ENCODE peak calls at places on chromosomes 5 and 9, in nine cellular contexts. Q is CD8-positive, alpha-beta memory T cell; W is body of pancreas; A is uterus; M is colonic mucosa; N is spleen; D is SK-N-SH; P is aorta; R is kidney. L is an unnamed sample. For H3K36me3 and H3K4me1, the result is how much of the 10 kb centered on the place peaks cover.

GRCh38 chr5:170250810-170251317 is 18.1 kb downstream of the C5orf58 start:
- DNase-seq in R (no peak), A (no peak), Q (no peak), P (no peak), D (no peak), N (no peak), M (no peak), W (no peak), L (no peak)

GRCh38 chr9:91724609-91725505 is 225.2 kb downstream of the ROR2 start:
- DNase-seq in D (no peak), W (no peak), P (no peak), R (no peak), M (no peak), Q (no peak), N (no peak), A (no peak), L (no peak)

GRCh38 chr9:73423891-73424290 is 272.2 kb downstream of the ANXA1 start:
- DNase-seq in W (no peak), M (no peak), Q (no peak), A (no peak), R (no peak), N (no peak), D (no peak), P (no peak), L (no peak)

GRCh38 chr9:89447416-89447815 is 50.5 kb downstream of the SEMA4D start:
- DNase-seq in Q (no peak), W (no peak), A (no peak), R (peak), M (no peak), D (no peak), N (peak), P (peak), L (no peak)

GRCh38 chr9:35688558-35689350 is 971 bp downstream of the TPM2 start:
- DNase-seq in A (no peak), N (no peak), D (no peak), W (no peak), P (no peak), M (no peak), Q (no peak), R (peak), L (no peak)

GRCh38 chr5:96743065-96743768 is 64.5 kb downstream of the ERAP1 start:
- DNase-seq in W (no peak), D (no peak), P (no peak), R (no peak), N (no peak), Q (no peak), A (peak), M (peak), L (no peak)

GRCh38 chr5:111407562-111407961 is 104.8 kb downstream of the STARD4 start:
- DNase-seq in Q (no peak), R (no peak), P (no peak), W (no peak), M (no peak), N (no peak), D (no peak), A (no peak), L (no peak)

GRCh38 chr5:151956720-151957119 is 32.1 kb upstream of the GLRA1 start:
- DNase-seq in R (no peak), M (no peak), A (no peak), W (no peak), Q (no peak), N (no peak), D (no peak), P (no peak), L (no peak)

GRCh38 chr9:128124873-128125574 is 2.5 kb downstream of the PTGES2 start:
- DNase-seq in R (peak), D (peak), N (peak), P (peak), M (peak), A (no peak), W (peak), Q (peak), L (no peak)

GRCh38 chr9:125850763-125851162 is 103.6 kb downstream of the PBX3 start:
- DNase-seq in D (no peak), A (no peak), M (no peak), P (no peak), W (no peak), Q (no peak), N (no peak), R (no peak), L (no peak)

GRCh38 chr5:63719147-63719546 is 243.1 kb downstream of the HTR1A start:
- DNase-seq in A (no peak), R (no peak), Q (no peak), M (no peak), W (no peak), D (no peak), P (no peak), N (no peak), L (no peak)

GRCh38 chr9:96135071-96135825 is 166.7 kb downstream of the HSD17B3 start:
- DNase-seq in A (no peak), D (no peak), W (no peak), R (no peak), P (no peak), Q (no peak), M (no peak), N (no peak), L (no peak)

GRCh38 chr9:27565669-27566068 is 7.6 kb downstream of the C9orf72 start:
- DNase-seq in W (no peak), R (no peak), M (no peak), D (no peak), Q (no peak), P (no peak), N (no peak), A (no peak), L (no peak)

GRCh38 chr5:95966005-95966404 is 4.4 kb upstream of the ELL2 start:
- DNase-seq in A (no peak), D (no peak), R (no peak), P (no peak), N (no peak), Q (no peak), W (no peak), M (no peak), L (no peak)

GRCh38 chr9:107158321-107158720 is 124.8 kb upstream of the RAD23B start:
- DNase-seq in N (no peak), A (no peak), D (peak), Q (no peak), P (no peak), M (no peak), W (no peak), R (no peak), L (no peak)

GRCh38 chr5:76714771-76715483 is 999 bp upstream of the F2R start:
- DNase-seq in A (no peak), Q (peak), W (no peak), P (peak), D (peak), M (peak), N (peak), R (peak), L (peak)

GRCh38 chr5:163505049-163505474 is 357 bp upstream of the MAT2B start:
- DNase-seq in N (peak), M (no peak), D (no peak), W (no peak), Q (no peak), A (no peak), R (no peak), P (no peak), L (no peak)

GRCh38 chr5:1931590-1932138 is 48.9 kb upstream of the IRX4 start:
- DNase-seq in R (peak), M (no peak), P (no peak), Q (no peak), N (no peak), A (peak), W (peak), D (no peak), L (no peak)

GRCh38 chr9:85114799-85115198 is 445.3 kb downstream of the NTRK2 start:
- DNase-seq in N (no peak), R (no peak), D (no peak), A (no peak), W (no peak), P (no peak), M (no peak), Q (no peak), L (no peak)

GRCh38 chr5:111735829-111736228 is 21.2 kb downstream of the NREP start:
- DNase-seq in D (no peak), M (peak), N (no peak), R (no peak), P (no peak), A (peak), W (no peak), Q (no peak), L (no peak)

GRCh38 chr5:3214396-3214795 is 381.2 kb upstream of the IRX1 start:
- DNase-seq in D (no peak), Q (no peak), N (no peak), A (no peak), P (no peak), M (no peak), R (no peak), W (no peak), L (no peak)

GRCh38 chr9:127877566-127877998 is at the start of gene AK1:
- DNase-seq in A (peak), R (peak), D (peak), Q (no peak), W (peak), N (peak), P (peak), M (peak), L (no peak)

GRCh38 chr9:133273819-133274218 is 1.2 kb downstream of the ABO start:
- DNase-seq in D (no peak), N (no peak), P (no peak), A (no peak), R (no peak), W (no peak), Q (no peak), M (peak), L (no peak)

GRCh38 chr9:104025945-104026344 is 68.2 kb upstream of the SMC2 start:
- DNase-seq in M (no peak), N (no peak), R (no peak), Q (no peak), W (no peak), P (no peak), A (no peak), D (no peak), L (no peak)

GRCh38 chr9:38668791-38669466 is 48.5 kb upstream of the ANKRD18A start:
- DNase-seq in R (no peak), N (no peak), Q (no peak), M (no peak), D (no peak), P (no peak), W (no peak), A (no peak), L (no peak)

GRCh38 chr9:38347946-38348345 is 44.6 kb upstream of the ALDH1B1 start:
- DNase-seq in W (no peak), N (peak), P (no peak), Q (no peak), A (no peak), R (no peak), M (no peak), D (no peak), L (no peak)

GRCh38 chr5:134561871-134562296 is 36.4 kb downstream of the JADE2 start:
- DNase-seq in P (peak), Q (no peak), A (peak), R (peak), D (peak), N (no peak), W (peak), M (no peak), L (no peak)

GRCh38 chr5:134559672-134560071 is 34.2 kb downstream of the JADE2 start:
- DNase-seq in A (no peak), M (no peak), P (no peak), N (no peak), W (no peak), Q (no peak), R (no peak), D (no peak), L (no peak)

GRCh38 chr5:134564396-134564795 is 38.9 kb downstream of the JADE2 start:
- DNase-seq in M (no peak), N (no peak), Q (no peak), A (no peak), W (no peak), P (no peak), D (no peak), R (no peak), L (no peak)

GRCh38 chr5:134563962-134564361 is 38.5 kb downstream of the JADE2 start:
- DNase-seq in A (no peak), W (no peak), R (no peak), P (no peak), Q (no peak), M (no peak), N (no peak), D (no peak), L (no peak)

GRCh38 chr5:134560698-134561097 is 35.2 kb downstream of the JADE2 start:
- DNase-seq in N (no peak), W (no peak), Q (no peak), P (no peak), D (no peak), M (no peak), R (peak), A (no peak), L (no peak)
- H3K36me3 ChIP-seq in N (half or more), W (under half), Q (half or more), P (under half), D (under half), M (under half), R (half or more), A (under half), L (half or more)

DNA sequence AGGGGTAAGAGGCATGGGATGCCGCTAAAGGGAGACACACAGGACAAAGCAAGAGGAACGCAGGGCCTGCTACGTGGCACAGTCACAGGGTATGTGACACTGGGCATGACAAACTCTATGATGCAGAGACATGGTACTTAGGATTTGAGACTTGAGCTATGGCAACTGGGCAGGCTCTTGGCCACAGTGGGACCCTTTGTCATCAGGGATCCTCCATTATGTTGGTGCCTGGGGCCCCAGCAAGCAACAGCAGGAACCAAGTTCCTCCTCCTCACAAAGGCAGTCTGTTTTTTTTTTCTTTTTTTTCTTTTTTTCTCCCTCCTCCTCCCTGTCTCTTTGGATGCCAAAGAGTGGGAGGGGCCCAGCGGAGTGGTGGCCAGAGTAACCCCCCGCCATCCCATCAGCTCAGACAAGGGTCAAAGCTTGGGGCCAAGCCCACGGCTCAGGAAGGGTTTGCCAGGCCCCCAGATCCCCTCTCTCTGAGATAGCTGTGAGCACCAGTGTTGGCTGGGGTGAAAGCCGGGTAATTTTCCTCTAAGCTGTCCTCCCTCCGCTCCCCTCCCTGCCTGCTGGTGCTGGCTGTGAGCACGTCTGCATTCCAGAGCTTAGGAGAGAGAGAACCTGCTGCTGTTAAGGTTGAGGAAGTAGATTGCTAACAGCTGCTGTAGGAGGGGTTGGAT is 21.1 kb downstream of the GSN start:
- DNase-seq in D (no peak), A (peak), P (peak), R (peak), W (peak), N (peak), Q (no peak), M (peak), L (no peak)
- H3K4me1 ChIP-seq in D (under half), A (under half), P (under half), R (under half), W (half or more), N (half or more), Q (under half), M (under half), L (under half)

GRCh38 chr5:154369682-154370081 is 76.1 kb upstream of the SAP30L start:
- DNase-seq in Q (no peak), N (no peak), M (no peak), P (no peak), R (no peak), D (no peak), W (no peak), A (no peak), L (no peak)
- H3K27ac ChIP-seq in Q (no peak), N (no peak), M (no peak), P (no peak), R (no peak), D (peak), W (no peak), A (no peak), L (no peak)

GRCh38 chr5:43134019-43134418 is 13.3 kb downstream of the ZNF131 start:
- DNase-seq in M (no peak), P (no peak), W (no peak), A (no peak), Q (no peak), R (no peak), N (no peak), D (no peak), L (no peak)
- H3K36me3 ChIP-seq in M (under half), P (under half), W (under half), A (under half), Q (under half), R (under half), N (under half), D (half or more), L (under half)